ENCODE peak calls at places on chromosome 12, in eight cellular contexts. Z is HepG2, S is upper lobe of left lung, H is K562, E is heart left ventricle, V is right lobe of liver, O is body of pancreas, F is HCT116. N is an unnamed sample.

GRCh38 chr12:78929075-78929418 is 64.5 kb downstream of the SYT1 start:
- ATAC-seq in V (no peak), E (no peak), F (peak; percentile 78), O (no peak), S (no peak), Z (no peak), H (no peak), N (no peak)

GRCh38 chr12:84661732-84662326 is 250.8 kb downstream of the SLC6A15 start:
- ATAC-seq in Z (no peak), E (no peak), F (no peak), V (no peak), O (no peak), S (no peak), H (no peak), N (no peak)

GRCh38 chr12:30169839-30170591 is 386.3 kb upstream of the TMTC1 start:
- ATAC-seq in E (no peak), V (no peak), H (no peak), S (peak; percentile 19), Z (no peak), F (no peak), O (no peak), N (no peak)

GRCh38 chr12:16449459-16449858 is 102.0 kb downstream of the MGST1 start:
- ATAC-seq in H (no peak), O (no peak), F (no peak), V (no peak), E (no peak), S (no peak), Z (no peak), N (no peak)

GRCh38 chr12:108337235-108338223 is 1.6 kb downstream of the CMKLR1 start:
- ATAC-seq in O (no peak), S (no peak), V (peak; percentile 37), Z (peak; percentile 88), E (no peak), H (peak; percentile 96), F (peak; percentile 94), N (peak; percentile 19)

GRCh38 chr12:70032076-70032475 is 207.0 kb downstream of the MYRFL start:
- ATAC-seq in V (no peak), S (no peak), O (no peak), H (no peak), F (no peak), Z (no peak), E (no peak), N (peak; percentile 57)

GRCh38 chr12:52391618-52392002 is 6.2 kb upstream of the KRT84 start:
- ATAC-seq in V (no peak), S (no peak), F (no peak), E (peak; percentile 93), O (peak; percentile 47), Z (no peak), H (no peak), N (no peak)

GRCh38 chr12:131055596-131056233 is 102.0 kb downstream of the ADGRD1 start:
- ATAC-seq in Z (no peak), S (no peak), O (no peak), F (no peak), H (no peak), E (no peak), V (no peak), N (no peak)

GRCh38 chr12:123747309-123747708 is 14.8 kb upstream of the DNAH10 start:
- ATAC-seq in Z (no peak), H (no peak), V (no peak), S (no peak), E (no peak), F (no peak), O (no peak), N (no peak)

GRCh38 chr12:49960474-49961110 is 1.1 kb upstream of the AQP5 start:
- ATAC-seq in H (no peak), Z (no peak), F (no peak), S (no peak), E (no peak), V (no peak), O (no peak), N (no peak)

GRCh38 chr12:32181498-32182175 is 75.0 kb downstream of the BICD1 start:
- ATAC-seq in F (no peak), O (no peak), H (no peak), S (no peak), E (no peak), Z (no peak), V (no peak), N (no peak)

GRCh38 chr12:53506881-53507719 is at the start of gene NPFF:
- ATAC-seq in V (no peak), O (no peak), E (no peak), F (no peak), H (no peak), Z (no peak), S (no peak), N (no peak)

GRCh38 chr12:27555928-27556778 is 32.1 kb downstream of the PPFIBP1 start:
- ATAC-seq in H (no peak), F (no peak), O (no peak), S (no peak), V (peak; percentile 52), E (no peak), Z (no peak), N (no peak)

GRCh38 chr12:29088611-29089219 is 60.4 kb upstream of the FAR2 start:
- ATAC-seq in F (peak; percentile 52), H (no peak), Z (no peak), E (no peak), S (no peak), V (peak; percentile 35), O (no peak), N (no peak)

GRCh38 chr12:82363990-82364389 is 5.7 kb downstream of the METTL25 start:
- ATAC-seq in H (no peak), O (peak; percentile 26), E (no peak), F (no peak), S (no peak), Z (no peak), V (no peak), N (no peak)

GRCh38 chr12:131355688-131356245 is 355.1 kb upstream of the SFSWAP start:
- ATAC-seq in H (no peak), E (no peak), V (no peak), F (no peak), S (no peak), Z (no peak), O (no peak), N (no peak)

GRCh38 chr12:12442548-12443071 is 85.7 kb downstream of the BORCS5 start:
- ATAC-seq in O (peak; percentile 36), V (no peak), S (no peak), E (peak; percentile 43), H (no peak), Z (no peak), F (no peak), N (peak; percentile 62)
- TF ChIP-seq POLR2A in O (no peak), V (no peak), S (no peak), E (no peak), H (no peak), Z (no peak), F (no peak), N (no peak)

GRCh38 chr12:124925117-124925516 is 10.7 kb upstream of the UBC start:
- ATAC-seq in O (no peak), V (no peak), Z (no peak), H (no peak), E (no peak), F (no peak), S (no peak), N (no peak)

GRCh38 chr12:124920353-124920935 is 6.0 kb upstream of the UBC start:
- ATAC-seq in F (no peak), Z (no peak), O (no peak), E (no peak), V (no peak), H (no peak), S (no peak), N (no peak)

GRCh38 chr12:124921200-124922008 is 7.0 kb upstream of the UBC start:
- ATAC-seq in Z (peak; percentile 13), O (no peak), S (no peak), V (peak; percentile 5), H (peak; percentile 12), E (no peak), F (peak; percentile 22), N (no peak)

GRCh38 chr12:124927325-124928094 is 13.1 kb upstream of the UBC start:
- ATAC-seq in V (peak; percentile 88), F (peak; percentile 67), E (peak; percentile 89), Z (peak; percentile 66), O (peak; percentile 86), S (peak; percentile 92), H (peak; percentile 80), N (peak; percentile 91)

GRCh38 chr12:124923906-124924734 is 9.7 kb upstream of the UBC start:
- ATAC-seq in Z (peak; percentile 2), V (no peak), S (no peak), E (no peak), F (peak; percentile 10), H (peak; percentile 24), O (no peak), N (no peak)
- TF ChIP-seq POLR2A in Z (no peak), V (no peak), S (no peak), E (no peak), F (peak; percentile 24), H (no peak), O (no peak), N (no peak)

DNA sequence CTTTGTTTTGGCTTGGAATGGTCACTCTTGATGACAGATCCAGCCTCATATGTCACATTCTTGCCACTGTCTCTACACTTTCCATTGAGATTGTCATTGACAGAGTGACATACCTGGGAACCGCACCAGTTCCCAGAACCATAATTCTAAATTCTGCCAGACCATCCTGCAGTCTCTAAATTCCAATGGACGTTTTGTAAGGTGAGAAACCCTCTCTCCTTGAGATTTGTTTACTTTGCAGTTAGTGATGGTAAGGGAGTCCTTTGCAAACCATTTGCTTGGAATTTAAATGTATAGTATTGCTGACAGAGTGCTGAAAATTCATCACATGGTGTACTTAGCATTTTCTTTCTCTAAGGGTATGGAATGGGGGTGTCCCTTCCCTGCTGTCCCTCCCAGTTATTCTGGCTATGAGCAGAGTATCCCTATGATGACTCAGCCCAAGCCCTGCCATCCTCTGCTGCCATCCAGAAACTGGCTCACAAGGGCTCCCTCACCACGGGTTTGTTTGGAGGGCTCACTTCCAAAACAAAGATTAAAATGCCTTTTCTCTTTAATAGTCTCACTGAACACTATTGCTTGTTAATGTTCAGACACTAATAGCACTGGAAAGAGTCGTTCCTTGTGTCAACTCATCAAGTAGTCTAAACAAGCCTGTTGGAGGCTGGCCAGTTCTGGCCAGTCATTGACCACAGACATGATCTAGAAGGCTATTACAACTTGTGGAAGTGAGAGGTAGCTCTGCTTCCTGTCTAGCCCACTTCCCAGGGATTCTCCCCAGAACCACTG is 129.0 kb upstream of the HMGA2 start:
- ATAC-seq in S (peak; percentile 51), Z (peak; percentile 59), F (peak; percentile 88), E (no peak), V (peak; percentile 93), O (peak; percentile 71), H (peak; percentile 41), N (no peak)
- TF ChIP-seq POLR2A in S (no peak), Z (no peak), F (no peak), E (no peak), V (no peak), O (no peak), H (no peak), N (no peak)

DNA sequence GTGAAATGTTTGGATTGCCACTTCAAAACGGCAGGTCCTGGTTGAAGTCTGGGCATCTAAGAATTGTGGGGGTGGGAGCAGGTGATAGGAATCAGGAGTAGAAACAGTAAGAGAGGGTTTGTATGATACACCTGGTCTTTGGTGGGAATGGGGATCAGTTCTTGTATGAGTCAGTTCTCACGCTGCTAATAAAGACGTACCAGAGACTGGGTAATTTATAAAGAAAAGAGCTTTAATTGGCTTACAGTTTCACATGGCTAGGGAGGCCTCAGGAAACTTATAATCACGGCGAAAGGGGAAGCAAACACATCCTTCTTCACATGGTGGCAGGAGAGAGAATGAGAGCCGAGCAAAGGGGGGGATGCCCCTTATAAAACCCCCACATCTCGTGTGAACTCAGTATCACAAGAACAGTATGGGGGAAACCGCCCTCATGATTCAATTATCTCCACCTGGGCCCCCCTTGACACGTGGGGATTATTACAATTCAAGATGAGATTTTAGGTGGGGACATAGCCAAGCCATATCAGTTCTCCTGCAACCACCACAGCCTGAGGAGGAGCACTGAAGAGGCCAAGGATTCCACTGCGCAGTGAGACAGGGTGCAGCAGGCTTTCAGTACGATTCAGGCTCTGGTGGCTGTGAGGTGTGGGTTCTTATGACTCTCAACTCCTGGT is 52.1 kb downstream of the DRAM1 start:
- ATAC-seq in Z (no peak), F (no peak), V (no peak), O (no peak), H (peak; percentile 22), S (no peak), E (no peak), N (no peak)
- TF ChIP-seq POLR2A in Z (no peak), F (no peak), V (no peak), O (no peak), H (no peak), S (no peak), E (no peak), N (no peak)